ENCODE peak calls at places on chromosomes 12 and 14, in eight cellular contexts. U is HFF-Myc, Z is PC-3, J is NCI-H1417, R is tibial nerve, G is H7, P is RCC 7860, V is SK-MEL-5. E is an unnamed sample.

GRCh38 chr14:62159314-62159713 is 397.1 kb downstream of the SNAPC1 start:
- DNase-seq in R (no peak), J (no peak), G (no peak), V (no peak), P (no peak), Z (no peak), U (no peak), E (no peak)

GRCh38 chr12:123067654-123068053 is 83.2 kb downstream of the PITPNM2 start:
- DNase-seq in Z (no peak), V (no peak), R (no peak), J (no peak), G (no peak), U (no peak), P (no peak), E (no peak)

GRCh38 chr14:22836301-22837058 is at the start of gene MMP14:
- DNase-seq in P (peak), R (peak), Z (peak), V (peak), J (no peak), G (peak), U (no peak), E (peak)

GRCh38 chr12:22361785-22362184 is 27.3 kb upstream of the ST8SIA1 start:
- DNase-seq in P (no peak), U (no peak), J (no peak), G (no peak), V (no peak), R (no peak), Z (no peak), E (peak)

GRCh38 chr12:100566887-100567637 is 6.4 kb upstream of the GAS2L3 start:
- DNase-seq in U (no peak), P (no peak), R (no peak), V (peak), J (no peak), G (no peak), Z (peak), E (no peak)

GRCh38 chr14:92513966-92514843 is 624 bp downstream of the RIN3 start:
- DNase-seq in V (no peak), R (no peak), U (no peak), P (no peak), Z (no peak), J (no peak), G (peak), E (peak)

GRCh38 chr14:50462111-50462510 is 65.4 kb upstream of the CDKL1 start:
- DNase-seq in G (no peak), J (no peak), R (no peak), U (no peak), P (no peak), V (no peak), Z (no peak), E (no peak)

GRCh38 chr12:69894800-69895199 is 69.8 kb downstream of the MYRFL start:
- DNase-seq in G (no peak), Z (no peak), P (no peak), U (no peak), J (no peak), V (no peak), R (no peak), E (no peak)

GRCh38 chr12:9673404-9674225 is 4.1 kb downstream of the CLEC2D start:
- DNase-seq in J (no peak), G (peak), Z (peak), P (peak), V (peak), R (no peak), U (peak), E (no peak)

GRCh38 chr12:131085816-131086591 is 132.3 kb downstream of the ADGRD1 start:
- DNase-seq in J (no peak), Z (no peak), R (peak), P (no peak), V (no peak), G (peak), U (no peak), E (no peak)

GRCh38 chr12:93626160-93626559 is 51.0 kb upstream of the CRADD start:
- DNase-seq in Z (no peak), V (no peak), R (no peak), J (no peak), P (no peak), U (no peak), G (no peak), E (no peak)

GRCh38 chr12:49825971-49826421 is 2.2 kb downstream of the NCKAP5L start:
- DNase-seq in U (no peak), V (no peak), Z (no peak), R (no peak), J (no peak), P (no peak), G (no peak), E (no peak)

GRCh38 chr12:3145036-3145435 is 67.9 kb downstream of the TSPAN9 start:
- DNase-seq in Z (no peak), P (no peak), U (no peak), R (no peak), V (no peak), G (no peak), J (no peak), E (no peak)

GRCh38 chr14:101033006-101033405 is 129.5 kb upstream of the RTL1 start:
- DNase-seq in J (no peak), R (no peak), P (no peak), U (no peak), V (no peak), Z (no peak), G (no peak), E (no peak)

GRCh38 chr12:13024151-13024946 is 19.8 kb upstream of the FAM234B start:
- DNase-seq in U (peak), J (no peak), P (no peak), Z (no peak), G (peak), V (peak), R (no peak), E (peak)

GRCh38 chr14:24465369-24465768 is 22.8 kb upstream of the SDR39U1 start:
- DNase-seq in Z (no peak), P (no peak), J (no peak), U (no peak), V (no peak), R (no peak), G (no peak), E (no peak)

GRCh38 chr12:49231881-49232650 is 32.8 kb upstream of the TUBA1C start:
- DNase-seq in R (no peak), J (peak), G (no peak), P (no peak), U (no peak), Z (no peak), V (no peak), E (peak)

GRCh38 chr12:123131879-123132402 is 18.9 kb downstream of the PITPNM2 start:
- DNase-seq in G (no peak), U (no peak), J (peak), V (no peak), Z (no peak), R (no peak), P (no peak), E (no peak)

GRCh38 chr12:132872975-132873421 is 14.4 kb downstream of the CHFR start:
- DNase-seq in G (no peak), P (no peak), V (no peak), Z (no peak), J (no peak), U (no peak), R (no peak), E (no peak)

GRCh38 chr14:99120147-99121026 is 151.6 kb downstream of the BCL11B start:
- DNase-seq in G (no peak), Z (no peak), V (no peak), J (no peak), U (no peak), R (no peak), P (no peak), E (no peak)

GRCh38 chr12:38025916-38026315 is 290.7 kb upstream of the ALG10B start:
- DNase-seq in U (no peak), J (no peak), Z (no peak), V (no peak), P (no peak), R (no peak), G (no peak), E (no peak)

GRCh38 chr12:112929715-112930114 is 8.6 kb upstream of the OAS3 start:
- DNase-seq in Z (no peak), U (no peak), V (no peak), P (no peak), J (no peak), G (no peak), R (no peak), E (no peak)

GRCh38 chr12:69467400-69467799 is 2.8 kb upstream of the FRS2 start:
- DNase-seq in V (no peak), G (no peak), Z (no peak), R (no peak), P (no peak), U (no peak), J (no peak), E (no peak)

GRCh38 chr14:47567273-47567672 is 108.1 kb downstream of the MDGA2 start:
- DNase-seq in P (no peak), J (no peak), U (no peak), Z (no peak), V (no peak), G (no peak), R (no peak), E (no peak)

GRCh38 chr14:36451346-36452065 is 68.5 kb downstream of the NKX2-1 start:
- DNase-seq in V (no peak), P (no peak), G (no peak), Z (peak), J (peak), R (no peak), U (no peak), E (no peak)

GRCh38 chr14:76977793-76978730 is 50.4 kb downstream of the IRF2BPL start:
- DNase-seq in P (no peak), J (no peak), G (no peak), V (peak), Z (no peak), U (no peak), R (no peak), E (no peak)

GRCh38 chr12:111773801-111774551 is 7.2 kb downstream of the ALDH2 start:
- DNase-seq in Z (no peak), G (no peak), P (peak), J (no peak), R (peak), U (peak), V (peak), E (peak)

GRCh38 chr12:3315201-3315661 is 175.8 kb upstream of the PRMT8 start:
- DNase-seq in R (peak), U (no peak), J (peak), Z (peak), P (no peak), V (no peak), G (peak), E (no peak)

GRCh38 chr14:31142455-31143087 is 65.0 kb downstream of the HECTD1 start:
- DNase-seq in R (no peak), P (no peak), J (no peak), V (no peak), Z (no peak), G (no peak), U (no peak), E (no peak)

GRCh38 chr14:76022991-76023390 is 37.4 kb downstream of the IFT43 start:
- DNase-seq in G (no peak), R (no peak), U (no peak), P (no peak), J (no peak), V (no peak), Z (no peak), E (no peak)

E was measured in neural progenitor cell.